ENCODE peak calls at places on chromosomes 2 and 18, in six cellular contexts. One of them, this sample, is unnamed.

GRCh38 chr18:5894613-5895299 is 566 bp downstream of the TMEM200C start:
- DNase-seq in GM12865: no peak
- DNase-seq in upper lobe of right lung: peak; percentile 63
- DNase-seq in CD8-positive, alpha-beta T cell: no peak
- DNase-seq in brain microvascular endothelial cell: no peak
- DNase-seq in left ventricle myocardium inferior: peak; percentile 12
- DNase-seq in this sample: no peak

GRCh38 chr2:226760412-226761194 is 39.0 kb downstream of the IRS1 start:
- DNase-seq in GM12865: no peak
- DNase-seq in upper lobe of right lung: no peak
- DNase-seq in CD8-positive, alpha-beta T cell: no peak
- DNase-seq in brain microvascular endothelial cell: peak; percentile 84
- DNase-seq in left ventricle myocardium inferior: no peak
- DNase-seq in this sample: no peak

GRCh38 chr18:58813090-58813489 is 51.6 kb upstream of the ZNF532 start:
- DNase-seq in GM12865: no peak
- DNase-seq in upper lobe of right lung: no peak
- DNase-seq in CD8-positive, alpha-beta T cell: no peak
- DNase-seq in brain microvascular endothelial cell: no peak
- DNase-seq in left ventricle myocardium inferior: no peak
- DNase-seq in this sample: no peak

GRCh38 chr2:180707867-180708205 is 272.6 kb upstream of the UBE2E3 start:
- DNase-seq in GM12865: no peak
- DNase-seq in upper lobe of right lung: no peak
- DNase-seq in CD8-positive, alpha-beta T cell: no peak
- DNase-seq in brain microvascular endothelial cell: peak; percentile 86
- DNase-seq in left ventricle myocardium inferior: no peak
- DNase-seq in this sample: no peak

GRCh38 chr2:170715062-170715931 is at the start of gene SP5:
- DNase-seq in GM12865: no peak
- DNase-seq in upper lobe of right lung: peak; percentile 87
- DNase-seq in CD8-positive, alpha-beta T cell: peak; percentile 24
- DNase-seq in brain microvascular endothelial cell: peak; percentile 20
- DNase-seq in left ventricle myocardium inferior: peak; percentile 25
- DNase-seq in this sample: no peak

GRCh38 chr2:636649-637405 is 40.4 kb downstream of the TMEM18 start:
- DNase-seq in GM12865: peak; percentile 30
- DNase-seq in upper lobe of right lung: peak; percentile 85
- DNase-seq in CD8-positive, alpha-beta T cell: peak; percentile 62
- DNase-seq in brain microvascular endothelial cell: peak; percentile 58
- DNase-seq in left ventricle myocardium inferior: peak; percentile 67
- DNase-seq in this sample: no peak

GRCh38 chr2:171386627-171387026 is 47.2 kb downstream of the METTL8 start:
- DNase-seq in GM12865: no peak
- DNase-seq in upper lobe of right lung: no peak
- DNase-seq in CD8-positive, alpha-beta T cell: no peak
- DNase-seq in brain microvascular endothelial cell: no peak
- DNase-seq in left ventricle myocardium inferior: no peak
- DNase-seq in this sample: no peak

GRCh38 chr2:165837122-165837521 is 43.1 kb upstream of the GALNT3 start:
- DNase-seq in GM12865: no peak
- DNase-seq in upper lobe of right lung: no peak
- DNase-seq in CD8-positive, alpha-beta T cell: no peak
- DNase-seq in brain microvascular endothelial cell: peak; percentile 75
- DNase-seq in left ventricle myocardium inferior: no peak
- DNase-seq in this sample: no peak

GRCh38 chr2:150528861-150529801 is 41.7 kb upstream of the RND3 start:
- DNase-seq in GM12865: peak; percentile 36
- DNase-seq in upper lobe of right lung: no peak
- DNase-seq in CD8-positive, alpha-beta T cell: no peak
- DNase-seq in brain microvascular endothelial cell: peak; percentile 53
- DNase-seq in left ventricle myocardium inferior: no peak
- DNase-seq in this sample: peak; percentile 7

DNA sequence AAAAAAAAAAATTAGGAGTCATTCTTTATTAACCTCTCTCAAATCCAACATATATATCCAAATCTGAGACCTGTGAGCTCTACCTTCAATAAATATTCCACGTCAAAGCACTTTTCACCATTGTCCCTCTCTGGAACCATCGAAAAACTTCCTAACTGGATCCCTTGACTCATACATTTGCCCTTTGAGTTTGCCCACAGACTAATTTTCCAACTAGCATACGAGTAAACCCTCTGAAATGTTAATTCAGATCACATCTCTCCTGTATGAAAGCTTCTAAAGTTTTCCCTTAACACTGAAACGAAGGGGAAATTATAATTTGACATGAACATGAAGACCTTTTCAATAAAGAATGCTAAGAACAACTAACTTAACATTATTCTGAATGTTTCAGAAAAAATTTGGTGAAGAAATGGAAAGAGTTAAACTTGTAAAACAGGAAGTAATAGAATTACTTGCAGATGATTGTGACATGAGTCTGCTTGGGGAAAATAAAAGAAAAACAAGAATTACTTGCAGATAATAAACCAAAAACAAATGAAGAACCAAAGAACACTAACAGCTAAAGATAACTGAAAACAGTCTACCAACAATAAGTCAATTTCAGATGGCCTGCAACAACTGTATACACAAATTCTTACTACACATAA is 110.6 kb downstream of the C2orf74 start:
- DNase-seq in GM12865: no peak
- DNase-seq in upper lobe of right lung: no peak
- DNase-seq in CD8-positive, alpha-beta T cell: no peak
- DNase-seq in brain microvascular endothelial cell: no peak
- DNase-seq in left ventricle myocardium inferior: no peak
- DNase-seq in this sample: no peak
- H3K4me3 ChIP-seq in GM12865: no peak overlapping the region
- H3K4me3 ChIP-seq in upper lobe of right lung: no peak overlapping the region
- H3K4me3 ChIP-seq in CD8-positive, alpha-beta T cell: no peak overlapping the region
- H3K4me3 ChIP-seq in brain microvascular endothelial cell: no peak overlapping the region
- H3K4me3 ChIP-seq in left ventricle myocardium inferior: no peak overlapping the region
- H3K4me3 ChIP-seq in this sample: no peak overlapping the region

DNA sequence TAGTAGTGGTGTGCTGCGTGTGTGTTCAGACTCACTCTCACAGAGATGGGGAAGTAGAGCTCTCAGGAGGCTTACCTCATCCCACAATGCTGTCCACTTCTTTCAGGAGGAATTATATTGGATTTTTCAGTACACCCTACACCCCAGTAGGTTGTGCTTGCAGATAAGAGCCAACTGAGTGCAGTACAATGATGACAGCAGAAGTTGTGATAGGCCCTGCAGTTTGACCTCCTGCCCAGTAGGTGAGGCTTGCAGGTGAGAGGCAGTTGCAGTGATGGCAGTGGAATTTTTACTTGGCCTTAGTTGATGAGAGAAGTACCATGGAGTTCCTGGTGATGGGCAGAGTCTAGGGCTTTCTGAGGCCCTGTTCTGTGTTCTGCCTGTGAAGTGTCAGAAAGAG is 657.8 kb downstream of the KCNJ3 start:
- DNase-seq in GM12865: no peak
- DNase-seq in upper lobe of right lung: peak; percentile 9
- DNase-seq in CD8-positive, alpha-beta T cell: no peak
- DNase-seq in brain microvascular endothelial cell: no peak
- DNase-seq in left ventricle myocardium inferior: no peak
- DNase-seq in this sample: no peak
- TF ChIP-seq CTCF in GM12865: no peak
- TF ChIP-seq CTCF in upper lobe of right lung: no peak
- TF ChIP-seq CTCF in CD8-positive, alpha-beta T cell: no peak
- TF ChIP-seq CTCF in brain microvascular endothelial cell: no peak
- TF ChIP-seq CTCF in left ventricle myocardium inferior: no peak
- TF ChIP-seq CTCF in this sample: peak; percentile 24

DNA sequence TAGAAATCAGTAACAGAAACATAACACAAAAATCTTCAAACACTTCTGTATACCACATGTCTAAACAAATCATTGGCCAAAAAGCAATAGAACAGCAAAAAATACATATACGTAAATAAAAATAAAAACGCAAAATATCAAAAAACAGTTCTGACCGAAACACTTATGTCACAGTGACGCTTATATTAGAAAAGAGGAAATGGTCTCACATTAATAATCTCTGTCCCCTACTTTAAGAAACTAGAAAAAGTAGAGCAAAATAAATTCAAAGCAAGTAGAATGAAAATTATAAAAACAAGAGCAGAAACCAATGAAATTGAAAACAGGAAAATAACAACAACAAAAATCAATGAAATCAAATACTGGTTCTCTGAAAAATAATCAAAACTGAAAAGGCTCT is 41.9 kb downstream of the TMEM131 start:
- DNase-seq in GM12865: no peak
- DNase-seq in upper lobe of right lung: no peak
- DNase-seq in CD8-positive, alpha-beta T cell: no peak
- DNase-seq in brain microvascular endothelial cell: no peak
- DNase-seq in left ventricle myocardium inferior: no peak
- DNase-seq in this sample: no peak
- H3K4me3 ChIP-seq in GM12865: no peak overlapping the region
- H3K4me3 ChIP-seq in upper lobe of right lung: no peak overlapping the region
- H3K4me3 ChIP-seq in CD8-positive, alpha-beta T cell: no peak overlapping the region
- H3K4me3 ChIP-seq in brain microvascular endothelial cell: no peak overlapping the region
- H3K4me3 ChIP-seq in left ventricle myocardium inferior: no peak overlapping the region
- H3K4me3 ChIP-seq in this sample: no peak overlapping the region

GRCh38 chr2:33126973-33127372 is 180.2 kb downstream of the LTBP1 start:
- DNase-seq in GM12865: no peak
- DNase-seq in upper lobe of right lung: no peak
- DNase-seq in CD8-positive, alpha-beta T cell: no peak
- DNase-seq in brain microvascular endothelial cell: peak; percentile 56
- DNase-seq in left ventricle myocardium inferior: no peak
- DNase-seq in this sample: no peak

GRCh38 chr2:33129661-33130447 is 183.1 kb downstream of the LTBP1 start:
- DNase-seq in GM12865: no peak
- DNase-seq in upper lobe of right lung: no peak
- DNase-seq in CD8-positive, alpha-beta T cell: no peak
- DNase-seq in brain microvascular endothelial cell: peak; percentile 54
- DNase-seq in left ventricle myocardium inferior: no peak
- DNase-seq in this sample: no peak

GRCh38 chr2:33123216-33123615 is 176.5 kb downstream of the LTBP1 start:
- DNase-seq in GM12865: no peak
- DNase-seq in upper lobe of right lung: no peak
- DNase-seq in CD8-positive, alpha-beta T cell: no peak
- DNase-seq in brain microvascular endothelial cell: no peak
- DNase-seq in left ventricle myocardium inferior: no peak
- DNase-seq in this sample: no peak

GRCh38 chr2:33129261-33129660 is 182.5 kb downstream of the LTBP1 start:
- DNase-seq in GM12865: no peak
- DNase-seq in upper lobe of right lung: no peak
- DNase-seq in CD8-positive, alpha-beta T cell: no peak
- DNase-seq in brain microvascular endothelial cell: no peak
- DNase-seq in left ventricle myocardium inferior: no peak
- DNase-seq in this sample: no peak

GRCh38 chr2:33126552-33126951 is 179.8 kb downstream of the LTBP1 start:
- DNase-seq in GM12865: no peak
- DNase-seq in upper lobe of right lung: no peak
- DNase-seq in CD8-positive, alpha-beta T cell: no peak
- DNase-seq in brain microvascular endothelial cell: no peak
- DNase-seq in left ventricle myocardium inferior: no peak
- DNase-seq in this sample: no peak
- TF ChIP-seq CTCF in GM12865: no peak
- TF ChIP-seq CTCF in upper lobe of right lung: no peak
- TF ChIP-seq CTCF in CD8-positive, alpha-beta T cell: no peak
- TF ChIP-seq CTCF in brain microvascular endothelial cell: peak; percentile 54
- TF ChIP-seq CTCF in left ventricle myocardium inferior: no peak
- TF ChIP-seq CTCF in this sample: no peak

GRCh38 chr18:37124511-37124910 is 295.6 kb downstream of the KIAA1328 start:
- DNase-seq in GM12865: peak; percentile 2
- DNase-seq in upper lobe of right lung: no peak
- DNase-seq in CD8-positive, alpha-beta T cell: no peak
- DNase-seq in brain microvascular endothelial cell: no peak
- DNase-seq in left ventricle myocardium inferior: no peak
- DNase-seq in this sample: no peak

DNA sequence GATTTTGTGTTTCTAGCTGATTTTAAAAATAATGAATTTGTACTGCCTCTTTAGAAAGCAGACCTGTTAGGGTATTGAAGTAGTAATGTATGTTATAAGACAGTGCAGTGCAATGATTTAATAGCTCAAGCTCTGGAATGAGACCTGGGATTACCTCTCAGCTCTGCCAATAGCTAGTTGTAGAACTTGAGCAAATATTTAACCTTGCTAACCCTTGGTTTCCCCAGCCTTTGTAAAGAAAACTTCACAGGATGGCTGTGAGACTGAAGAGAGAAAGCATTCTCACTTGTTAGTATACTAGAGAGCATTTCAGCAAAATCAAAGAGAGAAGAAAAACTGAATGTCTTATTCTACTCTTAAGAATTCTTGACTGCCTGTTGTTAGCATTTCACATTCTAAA is 293.9 kb downstream of the KIAA1328 start:
- DNase-seq in GM12865: no peak
- DNase-seq in upper lobe of right lung: no peak
- DNase-seq in CD8-positive, alpha-beta T cell: no peak
- DNase-seq in brain microvascular endothelial cell: no peak
- DNase-seq in left ventricle myocardium inferior: no peak
- DNase-seq in this sample: no peak
- H3K4me3 ChIP-seq in GM12865: no peak overlapping the region
- H3K4me3 ChIP-seq in upper lobe of right lung: no peak overlapping the region
- H3K4me3 ChIP-seq in CD8-positive, alpha-beta T cell: no peak overlapping the region
- H3K4me3 ChIP-seq in brain microvascular endothelial cell: no peak overlapping the region
- H3K4me3 ChIP-seq in left ventricle myocardium inferior: no peak overlapping the region
- H3K4me3 ChIP-seq in this sample: no peak overlapping the region

GRCh38 chr2:112018846-112019245 is 36.2 kb upstream of the TMEM87B start:
- DNase-seq in GM12865: no peak
- DNase-seq in upper lobe of right lung: no peak
- DNase-seq in CD8-positive, alpha-beta T cell: no peak
- DNase-seq in brain microvascular endothelial cell: no peak
- DNase-seq in left ventricle myocardium inferior: no peak
- DNase-seq in this sample: no peak

GRCh38 chr2:112021781-112022231 is 33.3 kb upstream of the TMEM87B start:
- DNase-seq in GM12865: no peak
- DNase-seq in upper lobe of right lung: no peak
- DNase-seq in CD8-positive, alpha-beta T cell: no peak
- DNase-seq in brain microvascular endothelial cell: no peak
- DNase-seq in left ventricle myocardium inferior: no peak
- DNase-seq in this sample: no peak

GRCh38 chr2:112019510-112019909 is 35.6 kb upstream of the TMEM87B start:
- DNase-seq in GM12865: no peak
- DNase-seq in upper lobe of right lung: no peak
- DNase-seq in CD8-positive, alpha-beta T cell: no peak
- DNase-seq in brain microvascular endothelial cell: no peak
- DNase-seq in left ventricle myocardium inferior: no peak
- DNase-seq in this sample: no peak

GRCh38 chr2:112021269-112021668 is 33.8 kb upstream of the TMEM87B start:
- DNase-seq in GM12865: no peak
- DNase-seq in upper lobe of right lung: no peak
- DNase-seq in CD8-positive, alpha-beta T cell: no peak
- DNase-seq in brain microvascular endothelial cell: no peak
- DNase-seq in left ventricle myocardium inferior: no peak
- DNase-seq in this sample: no peak

DNA sequence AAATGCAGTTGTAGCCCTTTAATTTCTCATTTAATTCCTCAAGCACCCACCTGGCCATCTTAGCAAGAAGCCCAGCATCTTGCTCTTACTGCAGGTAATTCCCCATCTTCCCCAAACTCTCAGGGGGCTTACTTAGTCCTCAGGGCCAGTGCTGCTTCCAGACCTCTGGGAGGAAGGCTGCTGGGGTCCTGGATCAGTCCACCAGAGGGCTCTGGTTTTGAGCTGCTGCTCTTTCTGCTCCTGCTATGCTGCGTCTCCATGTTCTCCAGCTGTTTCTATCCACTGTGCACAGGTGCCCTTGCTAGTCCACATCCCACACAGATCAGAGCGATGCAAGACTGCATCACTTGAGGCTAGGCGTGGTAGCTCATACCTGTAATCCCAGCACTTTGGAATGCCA is 34.5 kb upstream of the TMEM87B start:
- DNase-seq in GM12865: no peak
- DNase-seq in upper lobe of right lung: no peak
- DNase-seq in CD8-positive, alpha-beta T cell: no peak
- DNase-seq in brain microvascular endothelial cell: no peak
- DNase-seq in left ventricle myocardium inferior: no peak
- DNase-seq in this sample: no peak
- TF ChIP-seq CTCF in GM12865: no peak
- TF ChIP-seq CTCF in upper lobe of right lung: no peak
- TF ChIP-seq CTCF in CD8-positive, alpha-beta T cell: no peak
- TF ChIP-seq CTCF in brain microvascular endothelial cell: peak; percentile 63
- TF ChIP-seq CTCF in left ventricle myocardium inferior: no peak
- TF ChIP-seq CTCF in this sample: peak; percentile 16